ENCODE peak calls at places on chromosomes 11 and 22, in ten cellular contexts. J is AG04449, K is tibial artery, P is neural crest cell, Q is GM10248, X is Calu3, R is HFF-Myc, D is bronchial epithelial cell, S is A549, I is fibroblast of mammary gland. N is an unnamed sample.

GRCh38 chr11:45614196-45614828 is 51.1 kb downstream of the CHST1 start:
- DNase-seq in J (no peak), K (no peak), P (no peak), Q (no peak), X (no peak), R (no peak), D (no peak), S (no peak), I (no peak), N (no peak)

GRCh38 chr22:41217553-41218157 is 12.5 kb downstream of the L3MBTL2 start:
- DNase-seq in J (peak; percentile 51), K (peak; percentile 64), P (peak; percentile 50), Q (peak; percentile 77), X (no peak), R (no peak), D (peak; percentile 97), S (no peak), I (peak; percentile 77), N (peak; percentile 65)

GRCh38 chr22:38201718-38202436 is at the start of gene MAFF:
- DNase-seq in J (peak; percentile 73), K (peak; percentile 95), P (peak; percentile 87), Q (peak; percentile 97), X (peak; percentile 97), R (peak; percentile 89), D (peak; percentile 90), S (peak; percentile 94), I (peak; percentile 96), N (peak; percentile 97)

GRCh38 chr22:36577019-36577418 is 48.1 kb upstream of the EIF3D start:
- DNase-seq in J (peak; percentile 85), K (no peak), P (no peak), Q (no peak), X (no peak), R (peak; percentile 70), D (peak; percentile 72), S (peak; percentile 68), I (peak; percentile 82), N (no peak)

GRCh38 chr11:36110698-36111410 is 167.0 kb downstream of the LDLRAD3 start:
- DNase-seq in J (no peak), K (no peak), P (no peak), Q (no peak), X (no peak), R (no peak), D (no peak), S (no peak), I (no peak), N (no peak)

GRCh38 chr11:35649984-35650383 is 12.6 kb upstream of the TRIM44 start:
- DNase-seq in J (no peak), K (no peak), P (no peak), Q (no peak), X (no peak), R (no peak), D (peak; percentile 63), S (no peak), I (peak; percentile 58), N (peak; percentile 6)

GRCh38 chr11:8098361-8098760 is 17.4 kb downstream of the TUB start:
- DNase-seq in J (peak; percentile 73), K (no peak), P (no peak), Q (no peak), X (no peak), R (no peak), D (no peak), S (no peak), I (peak; percentile 88), N (no peak)

GRCh38 chr11:41533761-41534160 is 74.3 kb upstream of the LRRC4C start:
- DNase-seq in J (no peak), K (no peak), P (no peak), Q (no peak), X (no peak), R (no peak), D (peak; percentile 15), S (no peak), I (no peak), N (no peak)

GRCh38 chr22:22682807-22683667 is 38.6 kb downstream of the GGTLC2 start:
- DNase-seq in J (no peak), K (no peak), P (no peak), Q (no peak), X (no peak), R (no peak), D (no peak), S (peak; percentile 24), I (peak; percentile 63), N (no peak)

GRCh38 chr22:23777776-23778575 is 5.3 kb downstream of the MMP11 start:
- DNase-seq in J (no peak), K (peak; percentile 52), P (no peak), Q (no peak), X (no peak), R (no peak), D (no peak), S (no peak), I (no peak), N (no peak)

GRCh38 chr22:37154925-37155712 is 5.4 kb upstream of the IL2RB start:
- DNase-seq in J (no peak), K (no peak), P (no peak), Q (peak; percentile 42), X (no peak), R (no peak), D (peak; percentile 25), S (no peak), I (peak; percentile 16), N (no peak)

DNA sequence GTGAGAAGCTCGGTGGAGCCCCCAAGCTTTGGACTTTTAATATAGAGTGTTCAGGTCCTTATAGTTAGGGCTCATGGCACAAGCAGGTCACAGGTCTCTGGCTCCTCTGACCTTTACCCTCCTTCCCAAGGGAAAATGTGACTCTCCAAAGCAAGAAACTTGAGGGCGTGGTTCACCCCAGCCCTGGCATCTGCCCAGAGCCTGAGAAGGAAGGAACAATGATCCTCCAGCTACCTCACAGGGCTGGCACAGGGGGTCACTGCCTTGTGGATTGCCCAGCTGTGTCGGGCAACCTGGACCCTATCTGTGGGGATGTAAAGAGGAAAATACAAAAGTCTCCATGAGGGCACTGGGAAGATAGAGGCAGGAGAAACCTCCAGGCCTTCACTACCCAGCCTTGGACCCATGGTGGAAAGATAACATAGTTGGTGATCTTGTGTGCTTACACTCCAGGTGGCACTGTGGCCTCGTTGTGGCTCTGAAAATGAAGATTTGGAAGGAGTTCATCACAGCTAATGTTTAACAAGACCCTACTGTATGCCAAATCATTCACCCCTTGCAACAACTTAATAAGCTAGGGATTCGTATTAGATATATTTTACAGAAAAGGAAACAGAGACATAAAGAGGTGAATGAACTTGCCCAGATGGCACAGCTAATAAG is 3.8 kb upstream of the ZNF195 start:
- DNase-seq in J (no peak), K (no peak), P (no peak), Q (no peak), X (no peak), R (no peak), D (no peak), S (no peak), I (no peak), N (no peak)
- TF ChIP-seq CTCF in J (no peak), K (no peak), P (no peak), Q (no peak), X (no peak), R (no peak), D (no peak), S (no peak), I (no peak), N (no peak)

GRCh38 chr11:26712497-26712896 is 9.4 kb downstream of the SLC5A12 start:
- DNase-seq in J (no peak), K (no peak), P (no peak), Q (no peak), X (no peak), R (no peak), D (no peak), S (no peak), I (no peak), N (no peak)
- TF ChIP-seq CTCF in J (no peak), K (no peak), P (no peak), Q (no peak), X (no peak), R (no peak), D (no peak), S (no peak), I (no peak), N (no peak)

GRCh38 chr11:2108675-2109481 is 30.3 kb downstream of the IGF2 start:
- DNase-seq in J (no peak), K (no peak), P (no peak), Q (no peak), X (no peak), R (no peak), D (no peak), S (no peak), I (no peak), N (no peak)

GRCh38 chr11:2107521-2107920 is 31.7 kb downstream of the IGF2 start:
- DNase-seq in J (no peak), K (no peak), P (no peak), Q (no peak), X (no peak), R (no peak), D (no peak), S (no peak), I (no peak), N (no peak)

GRCh38 chr11:2107941-2108630 is 31.1 kb downstream of the IGF2 start:
- DNase-seq in J (no peak), K (no peak), P (no peak), Q (no peak), X (no peak), R (no peak), D (no peak), S (no peak), I (no peak), N (no peak)

GRCh38 chr11:2110521-2110920 is 28.7 kb downstream of the IGF2 start:
- DNase-seq in J (no peak), K (no peak), P (no peak), Q (no peak), X (no peak), R (no peak), D (no peak), S (no peak), I (no peak), N (no peak)

GRCh38 chr11:2109541-2110019 is 29.6 kb downstream of the IGF2 start:
- DNase-seq in J (no peak), K (no peak), P (no peak), Q (no peak), X (no peak), R (no peak), D (no peak), S (no peak), I (no peak), N (no peak)
- TF ChIP-seq CTCF in J (no peak), K (no peak), P (no peak), Q (no peak), X (no peak), R (no peak), D (no peak), S (no peak), I (no peak), N (no peak)

DNA sequence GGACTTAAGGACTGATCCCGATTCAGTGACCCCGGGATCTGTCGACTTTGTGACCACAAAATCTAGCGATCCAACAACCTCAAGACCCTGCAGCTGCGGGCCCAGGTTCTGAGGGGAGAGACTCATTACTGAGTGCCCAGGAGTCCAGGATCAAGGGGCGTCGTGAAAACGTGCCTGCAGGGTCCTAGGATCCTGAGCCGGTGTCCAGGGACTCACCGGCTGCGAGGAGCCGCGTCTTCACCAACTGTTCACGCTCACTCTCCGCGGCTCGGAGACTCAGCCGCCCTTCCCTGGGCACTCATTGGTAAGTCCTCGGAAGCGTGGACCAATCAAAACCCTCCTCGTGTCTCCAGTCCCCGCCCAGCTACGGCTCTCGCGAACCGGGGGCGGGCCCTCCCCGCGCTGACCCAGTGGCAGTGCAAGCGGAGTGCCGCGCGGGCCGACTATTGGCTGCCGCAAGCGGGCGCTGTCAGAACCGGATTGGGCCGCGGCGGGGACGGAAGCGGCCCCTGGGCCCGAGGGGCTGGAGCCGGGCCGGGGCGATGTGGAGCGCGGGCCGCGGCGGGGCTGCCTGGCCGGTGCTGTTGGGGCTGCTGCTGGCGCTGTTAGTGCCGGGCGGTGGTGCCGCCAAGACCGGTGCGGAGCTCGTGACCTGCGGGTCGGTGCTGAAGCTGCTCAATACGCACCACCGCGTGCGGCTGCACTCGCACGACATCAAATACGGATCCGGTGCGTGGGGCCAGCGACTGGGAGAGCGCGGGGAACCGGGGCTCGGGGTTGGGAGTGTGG is at the start of gene SDF2L1:
- DNase-seq in J (peak; percentile 91), K (peak; percentile 99), P (peak; percentile 94), Q (peak; percentile 98), X (peak; percentile 99), R (peak; percentile 94), D (peak; percentile 94), S (peak; percentile 97), I (peak; percentile 98), N (peak; percentile 99)
- TF ChIP-seq CTCF in J (peak; percentile 21), K (no peak), P (peak; percentile 7), Q (peak; percentile 28), X (no peak), R (no peak), D (no peak), S (no peak), I (no peak), N (no peak)